ENCODE peak calls at places on chromosomes 12 and 14, in six cellular contexts. F, W, M, R, T and U are unnamed samples.
A peak's percentile ranks its signal among the peaks of the same experiment; 100 is the strongest.

GRCh38 chr12:32726286-32726685 is 29.4 kb downstream of the YARS2 start:
- DNase-seq in T (no peak), W (no peak), F (no peak), R (no peak), M (no peak), U (no peak)

GRCh38 chr14:75409425-75410205 is 18.2 kb upstream of the JDP2 start:
- DNase-seq in W (no peak), F (no peak), T (peak; percentile 86), R (no peak), M (no peak), U (no peak)

GRCh38 chr12:6169107-6169440 is 31.1 kb upstream of the CD9 start:
- DNase-seq in R (no peak), M (no peak), W (no peak), F (no peak), T (no peak), U (no peak)

GRCh38 chr12:53952871-53953734 is 1.6 kb upstream of the HOXC12 start:
- DNase-seq in R (no peak), W (no peak), T (no peak), M (peak; percentile 39), F (no peak), U (no peak)

GRCh38 chr14:98168196-98168985 is 1103.6 kb downstream of the BCL11B start:
- DNase-seq in W (no peak), F (no peak), T (no peak), R (no peak), M (no peak), U (no peak)

GRCh38 chr12:45273717-45274271 is 57.9 kb downstream of the ANO6 start:
- DNase-seq in F (no peak), W (no peak), R (peak; percentile 100), M (peak; percentile 82), T (no peak), U (peak; percentile 96)

GRCh38 chr14:61280526-61281185 is 482 bp downstream of the TMEM30B start:
- DNase-seq in M (no peak), W (peak; percentile 90), F (no peak), T (peak; percentile 89), R (peak; percentile 43), U (peak; percentile 64)

GRCh38 chr14:30389134-30389900 is 169.6 kb upstream of the G2E3 start:
- DNase-seq in W (no peak), F (no peak), M (no peak), R (peak; percentile 5), T (no peak), U (peak; percentile 49)

GRCh38 chr12:56117778-56118687 is at the start of gene ZC3H10:
- DNase-seq in T (peak; percentile 98), R (peak; percentile 99), F (peak; percentile 90), M (peak; percentile 99), W (peak; percentile 99), U (peak; percentile 100)

GRCh38 chr12:87266305-87266704 is 762.9 kb downstream of the C12orf50 start:
- DNase-seq in W (no peak), F (no peak), T (no peak), M (no peak), R (no peak), U (peak; percentile 21)

GRCh38 chr14:86404425-86404824 is 874.5 kb downstream of the FLRT2 start:
- DNase-seq in T (no peak), R (no peak), W (no peak), F (no peak), M (no peak), U (no peak)

GRCh38 chr12:50079771-50080170 is 5.4 kb upstream of the SMARCD1 start:
- DNase-seq in M (no peak), T (no peak), R (no peak), W (peak; percentile 35), F (no peak), U (no peak)

GRCh38 chr12:106284294-106285105 is 18.0 kb upstream of the TCP11L2 start:
- DNase-seq in W (no peak), R (no peak), T (no peak), F (no peak), M (no peak), U (peak; percentile 47)

GRCh38 chr12:68915055-68915454 is 17.9 kb downstream of the CPM start:
- DNase-seq in F (no peak), R (peak; percentile 97), W (no peak), T (no peak), M (no peak), U (peak; percentile 95)

GRCh38 chr14:93430319-93430801 is 379 bp upstream of the UNC79 start:
- DNase-seq in M (no peak), W (no peak), F (no peak), R (peak; percentile 16), T (no peak), U (peak; percentile 8)

GRCh38 chr14:77086017-77086727 is 11.9 kb upstream of the CIPC start:
- DNase-seq in T (no peak), R (peak; percentile 69), M (no peak), W (no peak), F (no peak), U (peak; percentile 47)

GRCh38 chr14:100540926-100541620 is 46.1 kb downstream of the BEGAIN start:
- DNase-seq in R (no peak), T (peak; percentile 40), F (no peak), M (no peak), W (peak; percentile 51), U (no peak)

GRCh38 chr12:8698132-8698829 is 490 bp downstream of the RIMKLB start:
- DNase-seq in T (peak; percentile 81), M (peak; percentile 69), R (peak; percentile 23), W (peak; percentile 87), F (no peak), U (peak; percentile 86)

GRCh38 chr12:104063712-104064030 is 660 bp upstream of the HCFC2 start:
- DNase-seq in T (no peak), W (no peak), R (peak; percentile 53), M (no peak), F (no peak), U (no peak)

GRCh38 chr12:88062464-88062863 is 33.3 kb upstream of the C12orf50 start:
- DNase-seq in R (no peak), F (no peak), T (no peak), W (no peak), M (no peak), U (no peak)

GRCh38 chr14:24435998-24436354 is 6.2 kb downstream of the KHNYN start:
- DNase-seq in F (no peak), R (no peak), M (no peak), W (no peak), T (no peak), U (no peak)

GRCh38 chr12:115341442-115341841 is 657.5 kb upstream of the TBX3 start:
- DNase-seq in F (no peak), R (peak; percentile 97), T (peak; percentile 79), W (peak; percentile 79), M (peak; percentile 96), U (peak; percentile 97)

GRCh38 chr14:67999290-67999689 is 179.7 kb downstream of the RAD51B start:
- DNase-seq in M (no peak), F (no peak), T (no peak), R (peak; percentile 82), W (no peak), U (peak; percentile 40)

GRCh38 chr14:50347521-50347920 is 35.4 kb downstream of the DMAC2L start:
- DNase-seq in W (no peak), T (no peak), R (peak; percentile 55), F (no peak), M (no peak), U (peak; percentile 76)

GRCh38 chr12:68538722-68539614 is 71.7 kb upstream of the RAP1B start:
- DNase-seq in F (no peak), T (peak; percentile 71), M (peak; percentile 66), R (peak; percentile 79), W (peak; percentile 85), U (peak; percentile 85)

GRCh38 chr14:56124296-56124695 is 6.1 kb downstream of the PELI2 start:
- DNase-seq in R (no peak), F (no peak), W (no peak), T (no peak), M (no peak), U (peak; percentile 23)

GRCh38 chr12:84772281-84772680 is 140.3 kb downstream of the SLC6A15 start:
- DNase-seq in T (no peak), R (peak; percentile 61), W (no peak), M (no peak), F (no peak), U (peak; percentile 35)

DNA sequence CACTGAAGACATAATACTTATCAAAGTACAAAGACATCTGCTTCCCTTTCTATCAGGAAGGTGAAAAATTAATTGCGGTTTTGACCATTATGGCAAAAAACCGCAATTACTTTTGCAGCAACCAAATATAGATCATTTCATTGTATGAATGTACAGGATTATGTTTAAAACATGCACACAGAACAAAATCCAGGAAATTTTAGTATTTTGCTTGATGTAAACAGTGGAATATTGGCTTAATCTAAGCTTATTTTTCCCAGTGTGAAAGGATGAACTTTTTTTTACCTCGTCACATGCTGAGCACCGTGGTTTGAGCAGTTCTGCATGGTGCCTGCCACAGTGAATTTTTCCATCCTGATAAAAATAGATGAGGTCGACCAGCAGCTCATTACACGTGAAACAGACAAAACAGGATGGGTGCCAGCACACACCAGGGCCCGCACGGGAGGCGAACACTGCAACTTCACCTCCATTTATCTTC is 121.2 kb downstream of the PRICKLE1 start:
- DNase-seq in R (peak; percentile 46), F (no peak), W (no peak), T (no peak), M (no peak), U (no peak)
- H3K4me1 ChIP-seq in R (peaks cover 12% of the 10 kb centered on the region), F (peaks cover 20% of the 10 kb centered on the region), W (peaks cover 15% of the 10 kb centered on the region), T (peaks cover 4% of the 10 kb centered on the region), M (no peaks in the 10 kb centered on the region), U (peaks cover 25% of the 10 kb centered on the region)

GRCh38 chr12:99387661-99388060 is 259.9 kb upstream of the GARIN6 start:
- DNase-seq in T (no peak), W (no peak), R (peak; percentile 26), M (no peak), F (no peak), U (no peak)
- H3K4me1 ChIP-seq in T (no peaks in the 10 kb centered on the region), W (no peaks in the 10 kb centered on the region), R (no peaks in the 10 kb centered on the region), M (no peaks in the 10 kb centered on the region), F (no peaks in the 10 kb centered on the region), U (no peaks in the 10 kb centered on the region)

DNA sequence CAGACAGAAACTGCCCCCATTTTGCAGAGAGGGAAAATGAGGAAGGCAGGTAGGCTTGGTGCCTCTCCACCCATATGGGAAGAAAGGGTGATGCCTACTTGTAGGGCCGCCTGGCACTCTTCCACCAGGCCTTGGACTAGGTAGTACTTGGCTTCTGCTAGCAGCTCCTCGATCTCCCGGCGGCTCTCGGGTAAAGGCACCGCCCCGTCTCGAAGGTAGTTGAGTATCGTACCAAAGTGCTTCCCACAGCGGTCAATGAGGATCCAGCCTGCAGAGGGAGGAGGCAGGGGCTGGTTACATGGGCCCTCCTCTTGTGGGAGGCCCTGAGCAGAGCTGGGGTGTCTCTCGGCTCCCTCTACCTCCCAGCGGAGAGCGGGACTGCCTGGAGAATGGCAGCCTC is 16.6 kb downstream of the KCTD10 start:
- DNase-seq in R (no peak), M (no peak), T (no peak), F (no peak), W (peak; percentile 80), U (no peak)
- H3K4me1 ChIP-seq in R (peaks cover 78% of the 10 kb centered on the region), M (peaks cover 77% of the 10 kb centered on the region), T (peaks cover 48% of the 10 kb centered on the region), F (peaks cover 85% of the 10 kb centered on the region), W (peaks cover 54% of the 10 kb centered on the region), U (peaks cover 83% of the 10 kb centered on the region)

GRCh38 chr12:80213871-80214270 is 114.5 kb downstream of the OTOGL start:
- DNase-seq in W (no peak), M (no peak), F (no peak), R (no peak), T (no peak), U (no peak)

GRCh38 chr12:80218925-80219714 is 119.8 kb downstream of the OTOGL start:
- DNase-seq in W (no peak), T (no peak), R (no peak), M (no peak), F (no peak), U (no peak)

GRCh38 chr12:80222261-80222660 is 122.9 kb downstream of the OTOGL start:
- DNase-seq in M (no peak), T (no peak), W (no peak), R (no peak), F (no peak), U (peak; percentile 3)

GRCh38 chr12:80213246-80213645 is 113.9 kb downstream of the OTOGL start:
- DNase-seq in R (no peak), T (no peak), W (no peak), M (no peak), F (no peak), U (no peak)

GRCh38 chr12:80216890-80217559 is 117.7 kb downstream of the OTOGL start:
- DNase-seq in R (peak; percentile 21), M (no peak), W (no peak), F (no peak), T (no peak), U (no peak)
- H3K4me1 ChIP-seq in R (peaks cover 2% of the 10 kb centered on the region), M (no peaks in the 10 kb centered on the region), W (peaks cover 9% of the 10 kb centered on the region), F (no peaks in the 10 kb centered on the region), T (no peaks in the 10 kb centered on the region), U (peaks cover 7% of the 10 kb centered on the region)